ENCODE peak calls at places on chromosomes 1 and 21, in nine cellular contexts. C, X, G, S, T, I, L, Z and N are unnamed samples.

GRCh38 chr1:200795151-200795550 is 56.5 kb downstream of the CAMSAP2 start:
- DNase-seq in C (no peak), X (no peak), G (no peak), S (no peak), T (no peak), I (no peak), L (no peak), Z (peak; percentile 86), N (no peak)

GRCh38 chr1:54271341-54271740 is 71.4 kb downstream of the MRPL37 start:
- DNase-seq in C (no peak), X (no peak), G (no peak), S (no peak), T (no peak), I (peak; percentile 45), L (no peak), Z (no peak), N (no peak)

GRCh38 chr1:34784751-34785221 is 3.8 kb downstream of the GJB3 start:
- DNase-seq in C (no peak), X (no peak), G (no peak), S (no peak), T (no peak), I (no peak), L (no peak), Z (no peak), N (no peak)

GRCh38 chr1:226609836-226610455 is 61.4 kb downstream of the STUM start:
- DNase-seq in C (no peak), X (no peak), G (no peak), S (no peak), T (no peak), I (peak; percentile 26), L (no peak), Z (no peak), N (no peak)

GRCh38 chr1:115727706-115728249 is 40.7 kb downstream of the CASQ2 start:
- DNase-seq in C (no peak), X (no peak), G (no peak), S (peak; percentile 29), T (no peak), I (peak; percentile 34), L (no peak), Z (peak; percentile 97), N (peak; percentile 19)

GRCh38 chr1:212452323-212453155 is 19.8 kb downstream of the NENF start:
- DNase-seq in C (no peak), X (no peak), G (no peak), S (peak; percentile 71), T (no peak), I (no peak), L (no peak), Z (no peak), N (no peak)

GRCh38 chr1:46558141-46558963 is 6.9 kb upstream of the KNCN start:
- DNase-seq in C (no peak), X (no peak), G (no peak), S (no peak), T (no peak), I (no peak), L (no peak), Z (no peak), N (no peak)

GRCh38 chr1:23673086-23673813 is 18.4 kb upstream of the RPL11 start:
- DNase-seq in C (no peak), X (no peak), G (peak; percentile 64), S (peak; percentile 46), T (peak; percentile 62), I (peak; percentile 47), L (peak; percentile 44), Z (peak; percentile 63), N (peak; percentile 72)

GRCh38 chr1:78652019-78652560 is 2.5 kb downstream of the IFI44 start:
- DNase-seq in C (no peak), X (no peak), G (no peak), S (no peak), T (no peak), I (peak; percentile 13), L (no peak), Z (no peak), N (no peak)

GRCh38 chr1:25028910-25029599 is 99.0 kb upstream of the RUNX3 start:
- DNase-seq in C (no peak), X (no peak), G (no peak), S (no peak), T (peak; percentile 79), I (no peak), L (peak; percentile 86), Z (no peak), N (no peak)

GRCh38 chr1:240258910-240259309 is 167.2 kb downstream of the FMN2 start:
- DNase-seq in C (no peak), X (no peak), G (no peak), S (peak; percentile 45), T (no peak), I (no peak), L (no peak), Z (peak; percentile 98), N (peak; percentile 64)

GRCh38 chr1:210594605-210595004 is 265.9 kb downstream of the HHAT start:
- DNase-seq in C (no peak), X (no peak), G (no peak), S (no peak), T (no peak), I (no peak), L (no peak), Z (no peak), N (no peak)

GRCh38 chr1:36323636-36324321 is at the start of gene EVA1B:
- DNase-seq in C (no peak), X (peak; percentile 38), G (peak; percentile 79), S (peak; percentile 19), T (peak; percentile 72), I (peak; percentile 73), L (peak; percentile 59), Z (peak; percentile 78), N (peak; percentile 70)

GRCh38 chr21:34801519-34802132 is 132.8 kb downstream of the CLIC6 start:
- DNase-seq in C (no peak), X (peak; percentile 30), G (peak; percentile 28), S (no peak), T (no peak), I (no peak), L (peak; percentile 62), Z (no peak), N (no peak)

GRCh38 chr21:44893948-44894656 is 20.6 kb upstream of the PTTG1IP start:
- DNase-seq in C (no peak), X (no peak), G (no peak), S (no peak), T (no peak), I (no peak), L (no peak), Z (no peak), N (no peak)

GRCh38 chr1:231828182-231828920 is 201.8 kb downstream of the DISC1 start:
- DNase-seq in C (no peak), X (no peak), G (no peak), S (peak; percentile 98), T (no peak), I (peak; percentile 33), L (no peak), Z (peak; percentile 95), N (peak; percentile 85)